ENCODE peak calls at places on chromosomes 7 and 10, in five cellular contexts. M is fibroblast of pulmonary artery, L is AG04449, I is endothelial cell, C is HepG2. G is an unnamed sample.

GRCh38 chr7:139875821-139876241 is 46.8 kb downstream of the TBXAS1 start:
- DNase-seq in M (no peak), L (no peak), I (no peak), C (no peak), G (no peak)

GRCh38 chr7:130463553-130464434 is 23.0 kb upstream of the CEP41 start:
- DNase-seq in M (no peak), L (no peak), I (no peak), C (no peak), G (no peak)

GRCh38 chr7:47453093-47454056 is 128.5 kb downstream of the TNS3 start:
- DNase-seq in M (peak), L (peak), I (no peak), C (no peak), G (peak)

GRCh38 chr10:124632064-124632531 is 112.1 kb downstream of the FAM53B start:
- DNase-seq in M (peak), L (no peak), I (peak), C (peak), G (peak)

GRCh38 chr10:22712959-22713852 is 1.2 kb downstream of the PIP4K2A start:
- DNase-seq in M (peak), L (no peak), I (peak), C (peak), G (peak)

GRCh38 chr10:119375574-119376265 is 166.8 kb downstream of the RGS10 start:
- DNase-seq in M (no peak), L (no peak), I (no peak), C (no peak), G (peak)

GRCh38 chr10:69972951-69973350 is 79.7 kb upstream of the MACROH2A2 start:
- DNase-seq in M (no peak), L (no peak), I (no peak), C (no peak), G (no peak)

GRCh38 chr7:95469187-95469586 is 16.6 kb upstream of the ASB4 start:
- DNase-seq in M (no peak), L (no peak), I (no peak), C (no peak), G (no peak)

GRCh38 chr7:52486267-52486666 is 549.2 kb upstream of the POM121L12 start:
- DNase-seq in M (no peak), L (no peak), I (no peak), C (no peak), G (no peak)

GRCh38 chr10:1488970-1489548 is 248.3 kb downstream of the ADARB2 start:
- DNase-seq in M (no peak), L (no peak), I (no peak), C (no peak), G (no peak)

GRCh38 chr10:94076325-94076841 is 82.7 kb downstream of the PLCE1 start:
- DNase-seq in M (peak), L (peak), I (no peak), C (peak), G (peak)
- TF ChIP-seq CTCF in M (peak), L (peak), I (peak), C (peak), G (peak)

GRCh38 chr7:134343796-134344195 is 27.1 kb upstream of the SLC35B4 start:
- DNase-seq in M (no peak), L (no peak), I (no peak), C (no peak), G (no peak)
- TF ChIP-seq CTCF in M (no peak), L (no peak), I (no peak), C (no peak), G (no peak)

GRCh38 chr10:128572696-128573095 is 446.5 kb upstream of the MKI67 start:
- DNase-seq in M (no peak), L (no peak), I (no peak), C (no peak), G (no peak)

GRCh38 chr10:128571745-128572144 is 445.5 kb upstream of the MKI67 start:
- DNase-seq in M (no peak), L (no peak), I (no peak), C (no peak), G (no peak)

GRCh38 chr10:128570596-128570995 is 444.4 kb upstream of the MKI67 start:
- DNase-seq in M (no peak), L (no peak), I (no peak), C (no peak), G (no peak)

GRCh38 chr10:128569546-128569945 is 443.3 kb upstream of the MKI67 start:
- DNase-seq in M (no peak), L (no peak), I (no peak), C (no peak), G (no peak)

DNA sequence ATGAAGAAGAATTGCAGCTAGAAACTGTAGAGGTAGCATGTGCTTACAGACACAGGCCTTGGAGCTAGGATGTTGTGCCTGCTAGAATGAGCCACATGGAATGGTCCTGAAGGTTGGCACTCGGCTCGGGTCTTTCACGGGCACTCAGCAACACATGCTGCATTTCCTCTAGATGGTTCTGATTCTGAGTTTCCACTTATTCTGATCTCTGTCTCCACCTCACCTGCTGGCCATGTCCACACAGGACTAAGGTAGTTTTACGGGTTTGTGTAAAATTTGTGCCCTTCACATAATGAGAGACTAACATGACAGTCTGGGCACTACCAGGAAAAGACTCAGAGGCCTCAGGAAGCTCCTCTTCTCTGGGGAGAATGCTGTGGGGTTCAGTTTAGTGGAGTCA is 444.8 kb upstream of the MKI67 start:
- DNase-seq in M (no peak), L (no peak), I (no peak), C (no peak), G (no peak)
- TF ChIP-seq CTCF in M (no peak), L (no peak), I (no peak), C (no peak), G (no peak)

GRCh38 chr10:132564690-132565089 is 27.1 kb downstream of the INPP5A start:
- DNase-seq in M (no peak), L (no peak), I (no peak), C (no peak), G (no peak)

GRCh38 chr10:132564249-132564605 is 26.6 kb downstream of the INPP5A start:
- DNase-seq in M (no peak), L (no peak), I (no peak), C (no peak), G (no peak)

GRCh38 chr10:132562177-132562915 is 24.8 kb downstream of the INPP5A start:
- DNase-seq in M (no peak), L (no peak), I (no peak), C (no peak), G (no peak)

GRCh38 chr10:132562916-132563456 is 25.4 kb downstream of the INPP5A start:
- DNase-seq in M (no peak), L (no peak), I (no peak), C (no peak), G (no peak)

GRCh38 chr10:132563485-132564248 is 26.1 kb downstream of the INPP5A start:
- DNase-seq in M (no peak), L (no peak), I (no peak), C (no peak), G (no peak)
- TF ChIP-seq CTCF in M (no peak), L (no peak), I (no peak), C (no peak), G (no peak)

DNA sequence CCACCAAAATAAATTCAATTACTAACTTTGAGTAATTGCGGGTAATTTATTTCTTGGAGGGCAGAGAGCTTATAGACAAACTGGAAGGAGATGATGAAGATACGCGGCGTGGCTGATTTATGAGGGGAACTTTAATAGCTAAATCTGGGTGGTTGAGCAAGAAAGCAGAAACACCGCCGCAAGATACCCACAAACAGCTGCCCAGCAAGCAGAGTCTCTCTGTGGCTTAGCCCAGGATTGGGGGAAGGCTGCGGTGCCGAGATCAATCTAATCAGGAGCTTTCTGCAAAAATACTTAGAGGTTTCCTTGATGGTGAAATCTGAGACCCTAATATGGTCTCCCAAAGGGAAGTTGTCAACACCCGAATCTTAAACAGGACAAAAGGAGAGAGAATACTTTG is 94.9 kb upstream of the MGMT start:
- DNase-seq in M (no peak), L (no peak), I (no peak), C (no peak), G (no peak)
- TF ChIP-seq CTCF in M (no peak), L (no peak), I (no peak), C (no peak), G (no peak)

GRCh38 chr10:72275351-72276012 is 1.8 kb downstream of the DDIT4 start:
- DNase-seq in M (peak), L (no peak), I (no peak), C (no peak), G (no peak)

GRCh38 chr10:72272689-72273409 is 875 bp upstream of the DDIT4 start:
- DNase-seq in M (peak), L (no peak), I (peak), C (peak), G (peak)

GRCh38 chr10:72274213-72274729 is 547 bp downstream of the DDIT4 start:
- DNase-seq in M (no peak), L (no peak), I (peak), C (no peak), G (peak)

GRCh38 chr10:72274730-72275350 is 1.1 kb downstream of the DDIT4 start:
- DNase-seq in M (peak), L (no peak), I (peak), C (no peak), G (peak)

DNA sequence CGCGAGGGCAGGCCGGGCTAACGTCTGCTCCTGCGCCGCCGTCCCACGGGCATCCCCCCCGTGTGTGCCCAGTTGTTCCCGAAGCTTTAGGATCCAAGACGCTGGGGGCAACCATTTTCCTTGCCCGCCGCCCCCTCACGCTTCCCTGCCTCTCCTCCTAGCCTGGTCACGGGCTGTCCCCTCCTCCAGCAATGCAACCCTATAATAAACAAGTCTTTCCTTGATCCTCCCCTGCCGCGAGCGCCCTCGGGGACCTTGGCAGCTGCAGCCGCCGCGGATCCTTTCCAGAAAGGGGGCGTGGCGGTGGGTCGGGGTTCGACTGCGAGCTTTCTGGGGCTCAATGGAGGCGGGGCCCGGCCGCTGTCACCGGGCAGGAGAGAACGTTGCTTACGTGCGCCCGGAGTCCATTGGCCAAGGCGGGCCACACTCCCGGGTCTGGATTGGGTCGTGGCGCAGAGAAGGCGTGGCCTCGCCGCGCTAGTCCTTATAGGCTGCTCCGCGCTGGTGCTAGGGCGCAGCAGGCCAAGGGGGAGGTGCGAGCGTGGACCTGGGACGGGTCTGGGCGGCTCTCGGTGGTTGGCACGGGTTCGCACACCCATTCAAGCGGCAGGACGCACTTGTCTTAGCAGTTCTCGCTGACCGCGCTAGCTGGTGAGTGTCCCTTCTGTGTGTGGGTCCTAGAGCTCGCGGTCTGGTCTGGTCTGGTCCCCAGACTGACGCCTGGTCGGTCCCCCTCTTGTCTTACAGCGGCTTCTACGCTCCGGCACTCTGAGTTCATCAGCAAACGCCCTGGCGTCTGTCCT is at the start of gene DDIT4:
- DNase-seq in M (peak), L (peak), I (peak), C (peak), G (peak)
- TF ChIP-seq CTCF in M (no peak), L (no peak), I (no peak), C (no peak), G (no peak)

G was measured in MCF 10A.